ENCODE peak calls at places on chromosomes 6 and 20, in nine cellular contexts. T, W, E, X, R, A, U, D and F are unnamed samples.

GRCh38 chr6:124683507-124683906 is 278.7 kb upstream of the RNF217 start:
- DNase-seq in T (no peak), W (no peak), E (no peak), X (no peak), R (no peak), A (no peak), U (no peak), D (no peak), F (no peak)

GRCh38 chr6:106477790-106478189 is 117.3 kb downstream of the CRYBG1 start:
- DNase-seq in T (no peak), W (peak; percentile 25), E (no peak), X (no peak), R (no peak), A (no peak), U (no peak), D (no peak), F (no peak)

GRCh38 chr20:37757550-37757949 is 63.7 kb downstream of the CTNNBL1 start:
- DNase-seq in T (peak; percentile 25), W (peak; percentile 16), E (no peak), X (no peak), R (no peak), A (no peak), U (no peak), D (no peak), F (no peak)

GRCh38 chr6:27422651-27423332 is 34.2 kb downstream of the ZNF391 start:
- DNase-seq in T (no peak), W (no peak), E (no peak), X (no peak), R (no peak), A (peak; percentile 57), U (no peak), D (peak; percentile 11), F (peak; percentile 17)

GRCh38 chr6:134431306-134431919 is 113.5 kb upstream of the SGK1 start:
- DNase-seq in T (no peak), W (peak; percentile 83), E (no peak), X (no peak), R (no peak), A (no peak), U (no peak), D (no peak), F (no peak)

GRCh38 chr6:168333039-168333438 is 13.5 kb upstream of the DACT2 start:
- DNase-seq in T (no peak), W (no peak), E (no peak), X (no peak), R (no peak), A (no peak), U (no peak), D (no peak), F (no peak)

GRCh38 chr6:6717953-6718352 is 129.4 kb downstream of the LY86 start:
- DNase-seq in T (no peak), W (peak; percentile 90), E (no peak), X (peak; percentile 54), R (no peak), A (peak; percentile 13), U (no peak), D (peak; percentile 19), F (no peak)

GRCh38 chr6:11494786-11495564 is 42.6 kb upstream of the TMEM170B start:
- DNase-seq in T (no peak), W (no peak), E (no peak), X (no peak), R (no peak), A (no peak), U (no peak), D (peak; percentile 22), F (no peak)

GRCh38 chr20:25128649-25129048 is 46.7 kb upstream of the VSX1 start:
- DNase-seq in T (no peak), W (no peak), E (no peak), X (no peak), R (no peak), A (no peak), U (no peak), D (no peak), F (no peak)

GRCh38 chr20:25126630-25127029 is 44.7 kb upstream of the VSX1 start:
- DNase-seq in T (no peak), W (no peak), E (no peak), X (no peak), R (no peak), A (no peak), U (no peak), D (no peak), F (no peak)

GRCh38 chr20:25127761-25128537 is 46.0 kb upstream of the VSX1 start:
- DNase-seq in T (no peak), W (no peak), E (no peak), X (no peak), R (no peak), A (no peak), U (no peak), D (no peak), F (no peak)

GRCh38 chr20:25129428-25129827 is 47.5 kb upstream of the VSX1 start:
- DNase-seq in T (no peak), W (no peak), E (no peak), X (no peak), R (no peak), A (no peak), U (no peak), D (no peak), F (no peak)

DNA sequence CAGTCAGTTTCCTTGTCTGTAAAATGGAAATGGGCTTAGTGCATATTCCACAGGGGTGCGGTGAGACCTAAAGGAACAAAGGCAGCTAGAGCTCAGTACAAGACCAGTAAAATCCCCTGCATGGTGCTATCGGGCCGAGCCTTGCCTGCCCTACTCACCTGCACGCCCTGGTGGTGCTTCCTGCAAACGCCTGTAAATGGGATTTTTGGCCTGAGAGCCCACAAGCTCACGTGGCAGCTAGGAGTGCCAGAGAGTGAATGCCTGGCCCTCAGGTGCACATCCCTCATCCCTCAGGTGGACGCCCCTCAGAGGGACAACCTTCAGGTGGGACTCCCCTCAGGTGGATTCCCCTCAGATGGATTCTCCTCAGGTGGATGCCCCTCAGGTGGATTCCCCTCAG is 48.0 kb upstream of the VSX1 start:
- DNase-seq in T (no peak), W (no peak), E (no peak), X (no peak), R (no peak), A (no peak), U (no peak), D (no peak), F (no peak)
- TF ChIP-seq CTCF in T (no peak), W (no peak), E (no peak), X (no peak), R (no peak), A (no peak), U (no peak), D (no peak), F (no peak)

GRCh38 chr6:5007531-5007930 is 3.7 kb upstream of the RPP40 start:
- DNase-seq in T (no peak), W (no peak), E (no peak), X (no peak), R (no peak), A (peak; percentile 40), U (no peak), D (no peak), F (no peak)
- TF ChIP-seq CTCF in T (no peak), W (no peak), E (no peak), X (no peak), R (no peak), A (no peak), U (no peak), D (no peak), F (no peak)

GRCh38 chr6:170265655-170266054 is 25.2 kb downstream of the DLL1 start:
- DNase-seq in T (peak; percentile 74), W (no peak), E (no peak), X (no peak), R (no peak), A (peak; percentile 42), U (peak; percentile 91), D (no peak), F (no peak)
- TF ChIP-seq CTCF in T (no peak), W (no peak), E (no peak), X (no peak), R (no peak), A (no peak), U (no peak), D (no peak), F (no peak)

DNA sequence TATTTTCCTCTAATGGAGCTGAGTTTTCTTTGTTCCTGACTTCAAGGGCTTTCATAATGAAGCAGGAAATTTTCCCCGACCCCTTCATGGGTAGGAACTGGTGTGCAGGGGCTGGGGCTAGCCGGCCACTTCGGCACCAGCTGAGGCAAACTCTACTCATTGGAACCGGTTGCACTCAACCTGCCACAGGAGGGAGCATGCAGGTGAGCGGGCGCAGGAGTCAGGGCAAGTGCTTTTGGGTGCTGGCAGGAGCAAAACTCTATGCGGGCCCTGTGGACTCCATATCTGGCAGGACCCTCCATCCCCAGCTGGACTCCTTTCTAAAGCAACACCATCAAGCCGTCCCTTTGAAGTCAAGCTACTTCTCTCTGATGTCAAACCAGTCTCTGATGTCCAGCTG is 244.2 kb downstream of the EPM2A start:
- DNase-seq in T (no peak), W (no peak), E (no peak), X (no peak), R (no peak), A (no peak), U (no peak), D (no peak), F (no peak)
- TF ChIP-seq CTCF in T (no peak), W (no peak), E (no peak), X (no peak), R (no peak), A (no peak), U (no peak), D (no peak), F (no peak)

GRCh38 chr6:166240889-166241288 is 67.3 kb downstream of the PRR18 start:
- DNase-seq in T (no peak), W (no peak), E (no peak), X (no peak), R (no peak), A (no peak), U (no peak), D (no peak), F (no peak)
- TF ChIP-seq CTCF in T (no peak), W (no peak), E (no peak), X (no peak), R (no peak), A (no peak), U (no peak), D (no peak), F (no peak)

GRCh38 chr6:28542440-28543293 is 17.0 kb downstream of the GPX5 start:
- DNase-seq in T (no peak), W (peak; percentile 83), E (peak; percentile 80), X (peak; percentile 67), R (peak; percentile 78), A (peak; percentile 87), U (no peak), D (peak; percentile 93), F (peak; percentile 91)
- TF ChIP-seq CTCF in T (no peak), W (peak; percentile 72), E (peak; percentile 73), X (no peak), R (peak; percentile 59), A (peak; percentile 46), U (no peak), D (peak; percentile 37), F (peak; percentile 35)

GRCh38 chr6:49565855-49566254 is 15.4 kb downstream of the C6orf141 start:
- DNase-seq in T (no peak), W (peak; percentile 45), E (no peak), X (peak; percentile 25), R (no peak), A (no peak), U (no peak), D (peak; percentile 59), F (no peak)

GRCh38 chr6:49565261-49565660 is 14.8 kb downstream of the C6orf141 start:
- DNase-seq in T (no peak), W (no peak), E (no peak), X (no peak), R (no peak), A (no peak), U (no peak), D (peak; percentile 28), F (no peak)

GRCh38 chr6:49570474-49571079 is 20.1 kb downstream of the C6orf141 start:
- DNase-seq in T (no peak), W (peak; percentile 35), E (peak; percentile 47), X (no peak), R (no peak), A (peak; percentile 45), U (no peak), D (peak; percentile 27), F (peak; percentile 48)
- TF ChIP-seq CTCF in T (no peak), W (peak; percentile 33), E (peak; percentile 49), X (no peak), R (no peak), A (peak; percentile 34), U (no peak), D (peak; percentile 14), F (peak; percentile 16)